ENCODE peak calls at places on chromosomes 4 and X, in eight cellular contexts. A is activated CD4-positive, CD25-positive, alpha-beta regulatory T cell; N is lung; T is stomach; K is GM20000; D is NCI-H1105; B is CD8-positive, alpha-beta memory T cell; G is esophagus squamous epithelium. I is an unnamed sample.

GRCh38 chrX:43557792-43558191 is 98.3 kb upstream of the MAOA start:
- DNase-seq in D (peak), A (peak), B (peak), T (peak), N (peak), G (no peak), K (peak), I (no peak)

GRCh38 chr4:103786014-103786413 is 66.2 kb upstream of the TACR3 start:
- DNase-seq in T (no peak), B (no peak), N (no peak), G (no peak), D (no peak), A (no peak), K (peak), I (no peak)

GRCh38 chr4:176755624-176756023 is 37.1 kb downstream of the VEGFC start:
- DNase-seq in N (no peak), T (no peak), G (no peak), D (no peak), A (no peak), K (no peak), B (no peak), I (no peak)

GRCh38 chr4:118836763-118837507 is 1.0 kb upstream of the SEC24D start:
- DNase-seq in B (no peak), A (no peak), G (no peak), T (no peak), D (no peak), K (no peak), N (no peak), I (no peak)

GRCh38 chrX:107678957-107679740 is 50.8 kb downstream of the PRPS1 start:
- DNase-seq in A (peak), B (peak), K (no peak), G (peak), N (peak), T (peak), D (no peak), I (no peak)

GRCh38 chr4:33226133-33226532 is 2506.0 kb downstream of the PCDH7 start:
- DNase-seq in B (no peak), T (no peak), D (no peak), K (no peak), N (no peak), G (no peak), A (no peak), I (no peak)

GRCh38 chr4:18422685-18423084 is 401.1 kb upstream of the LCORL start:
- DNase-seq in B (no peak), A (no peak), N (no peak), K (no peak), D (no peak), T (no peak), G (no peak), I (no peak)

GRCh38 chr4:150695162-150695561 is 113.2 kb downstream of the MAB21L2 start:
- DNase-seq in D (no peak), K (no peak), T (no peak), N (no peak), B (no peak), A (no peak), G (no peak), I (no peak)

GRCh38 chr4:37594095-37594494 is 92.1 kb downstream of the RELL1 start:
- DNase-seq in T (no peak), K (no peak), A (no peak), G (no peak), B (no peak), D (no peak), N (no peak), I (no peak)

GRCh38 chr4:133154725-133155124 is 5.6 kb downstream of the PCDH10 start:
- DNase-seq in N (no peak), K (peak), B (no peak), G (no peak), A (no peak), D (no peak), T (no peak), I (no peak)

GRCh38 chr4:119017634-119018033 is 118.0 kb upstream of the MYOZ2 start:
- DNase-seq in K (no peak), G (no peak), N (no peak), D (no peak), B (no peak), A (no peak), T (no peak), I (no peak)

GRCh38 chrX:119989905-119990408 is 46.4 kb upstream of the NKAP start:
- DNase-seq in K (no peak), A (no peak), G (no peak), N (no peak), B (no peak), T (no peak), D (no peak), I (no peak)

GRCh38 chrX:154525606-154526490 is 9.8 kb upstream of the FAM3A start:
- DNase-seq in D (no peak), T (no peak), A (no peak), G (no peak), K (no peak), N (no peak), B (no peak), I (no peak)

GRCh38 chr4:93710101-93710846 is 118.3 kb upstream of the ATOH1 start:
- DNase-seq in D (no peak), T (no peak), N (peak), B (no peak), K (peak), G (no peak), A (no peak), I (no peak)

I was measured in DMS79.